ENCODE peak calls at places on chromosomes 6 and 20, in four cellular contexts. L is fibroblast of mammary gland, O is cardiac muscle cell, A is transverse colon. E is an unnamed sample.

GRCh38 chr6:100440935-100441334 is 23.8 kb downstream of the SIM1 start:
- DNase-seq in L (no peak), O (no peak), A (no peak), E (no peak)

GRCh38 chr6:55399331-55399730 is 72.1 kb downstream of the GFRAL start:
- DNase-seq in L (peak), O (no peak), A (no peak), E (peak)

GRCh38 chr6:27472182-27472616 is 706 bp downstream of the ZNF184 start:
- DNase-seq in L (peak), O (peak), A (peak), E (peak)

GRCh38 chr6:106102967-106103727 is 17.0 kb downstream of the PRDM1 start:
- DNase-seq in L (no peak), O (peak), A (no peak), E (no peak)

GRCh38 chr20:1669304-1669703 is 11.7 kb upstream of the SIRPG start:
- DNase-seq in L (peak), O (no peak), A (no peak), E (peak)

GRCh38 chr6:147285087-147285855 is 81.1 kb downstream of the STXBP5 start:
- DNase-seq in L (peak), O (peak), A (no peak), E (peak)

GRCh38 chr20:8129211-8129986 is 2.7 kb upstream of the PLCB1 start:
- DNase-seq in L (no peak), O (no peak), A (no peak), E (peak)

GRCh38 chr20:11003341-11003740 is 329.5 kb upstream of the JAG1 start:
- DNase-seq in L (no peak), O (no peak), A (no peak), E (no peak)

GRCh38 chr6:29414588-29414987 is at the start of gene OR12D1:
- DNase-seq in L (no peak), O (no peak), A (no peak), E (no peak)

GRCh38 chr6:116012966-116013365 is 47.7 kb downstream of the FRK start:
- DNase-seq in L (no peak), O (no peak), A (no peak), E (peak)

GRCh38 chr6:34994693-34995092 is 105.6 kb downstream of the ANKS1A start:
- DNase-seq in L (no peak), O (no peak), A (no peak), E (no peak)

GRCh38 chr6:160730911-160731310 is 28.9 kb downstream of the PLG start:
- DNase-seq in L (no peak), O (peak), A (no peak), E (no peak)

GRCh38 chr20:44633872-44634600 is 17.5 kb downstream of the ADA start:
- DNase-seq in L (no peak), O (no peak), A (no peak), E (no peak)

GRCh38 chr6:111038534-111039252 is 48.6 kb upstream of the SLC16A10 start:
- DNase-seq in L (no peak), O (no peak), A (no peak), E (no peak)

GRCh38 chr6:145044606-145045275 is 690.6 kb downstream of the EPM2A start:
- DNase-seq in L (peak), O (peak), A (no peak), E (peak)

GRCh38 chr6:43494321-43494720 is 15.8 kb downstream of the LRRC73 start:
- DNase-seq in L (no peak), O (no peak), A (no peak), E (no peak)

GRCh38 chr6:155050311-155050710 is 55.2 kb downstream of the TIAM2 start:
- DNase-seq in L (no peak), O (no peak), A (no peak), E (peak)

GRCh38 chr6:69265706-69266105 is 531.1 kb downstream of the LMBRD1 start:
- DNase-seq in L (no peak), O (no peak), A (no peak), E (no peak)

GRCh38 chr6:29516108-29516507 is 28.4 kb upstream of the MAS1L start:
- DNase-seq in L (peak), O (no peak), A (no peak), E (peak)

GRCh38 chr20:25129428-25129827 is 47.5 kb upstream of the VSX1 start:
- DNase-seq in L (no peak), O (no peak), A (no peak), E (no peak)

GRCh38 chr6:111602481-111603404 is 2.9 kb downstream of the TRAF3IP2 start:
- DNase-seq in L (peak), O (peak), A (peak), E (peak)

GRCh38 chr20:36199293-36200257 is 36.7 kb upstream of the AAR2 start:
- DNase-seq in L (peak), O (peak), A (peak), E (peak)

GRCh38 chr6:24991748-24992467 is 56.1 kb upstream of the RIPOR2 start:
- DNase-seq in L (peak), O (peak), A (peak), E (peak)

GRCh38 chr6:140062042-140063041 is 687.9 kb upstream of the CITED2 start:
- DNase-seq in L (peak), O (no peak), A (peak), E (peak)

GRCh38 chr6:169095153-169095552 is 158.5 kb downstream of the THBS2 start:
- DNase-seq in L (peak), O (no peak), A (no peak), E (no peak)

GRCh38 chr6:56417823-56418222 is 170.4 kb upstream of the COL21A1 start:
- DNase-seq in L (no peak), O (no peak), A (no peak), E (no peak)
- TF ChIP-seq CTCF in L (no peak), O (no peak), A (no peak), E (no peak)

GRCh38 chr6:167672738-167673137 is 154.0 kb upstream of the AFDN start:
- DNase-seq in L (no peak), O (no peak), A (no peak), E (no peak)
- H3K4me3 ChIP-seq in L (no peak), O (no peak), A (no peak), E (no peak)

DNA sequence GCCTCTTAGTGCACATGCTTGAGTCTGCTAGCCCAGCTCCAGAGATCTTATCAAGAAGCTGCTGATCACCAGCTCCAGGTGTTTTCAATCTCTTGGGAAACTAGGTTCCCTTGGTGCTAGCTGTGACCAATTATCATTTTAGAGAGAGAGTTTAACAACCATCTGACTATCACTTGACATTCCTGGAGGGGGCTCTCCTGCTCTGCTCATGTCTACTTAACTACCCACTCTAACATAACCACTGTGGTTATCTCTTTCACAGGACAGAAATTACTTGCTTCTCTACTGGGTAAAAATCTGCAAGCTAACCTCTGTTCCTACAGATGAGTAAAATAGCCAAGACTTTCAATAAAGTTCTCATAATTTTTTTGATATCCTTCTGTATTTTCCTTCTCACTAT is 823.4 kb upstream of the GJE1 start:
- DNase-seq in L (peak), O (no peak), A (no peak), E (peak)
- TF ChIP-seq CTCF in L (peak), O (no peak), A (no peak), E (peak)

DNA sequence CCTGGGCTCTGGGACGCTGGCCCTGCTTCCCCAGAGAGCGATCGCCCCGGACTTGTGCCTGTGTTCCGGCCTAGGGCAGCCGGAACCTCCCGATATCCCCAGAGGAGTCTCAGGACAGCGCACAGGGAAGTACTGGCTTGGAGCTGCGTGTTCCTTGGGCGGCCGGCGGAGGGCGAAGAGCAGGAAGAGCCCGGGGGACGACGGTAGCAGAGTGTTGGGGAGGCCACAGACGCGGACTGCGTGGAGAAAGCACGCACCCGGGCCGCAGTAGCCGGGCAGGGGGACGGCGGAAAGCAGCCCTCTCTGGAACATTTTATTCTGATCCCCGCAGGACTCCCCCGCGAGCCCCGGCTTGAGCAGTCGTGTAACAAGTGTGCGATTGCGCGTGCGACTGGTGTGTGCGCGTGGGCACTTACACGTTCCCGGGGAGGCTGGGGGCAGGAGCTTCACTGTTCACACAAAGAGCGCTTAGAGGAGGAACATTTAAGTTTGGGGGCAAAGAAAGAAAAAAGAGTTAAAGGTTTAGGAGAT is 36.1 kb downstream of the NCR2 start:
- DNase-seq in L (peak), O (peak), A (peak), E (peak)
- H3K4me3 ChIP-seq in L (no peak), O (peak), A (no peak), E (peak)

GRCh38 chr6:16512585-16513109 is 248.6 kb downstream of the ATXN1 start:
- DNase-seq in L (no peak), O (no peak), A (no peak), E (no peak)

GRCh38 chr6:16511723-16512584 is 249.3 kb downstream of the ATXN1 start:
- DNase-seq in L (no peak), O (no peak), A (peak), E (no peak)

GRCh38 chr6:16511048-16511660 is 250.1 kb downstream of the ATXN1 start:
- DNase-seq in L (peak), O (peak), A (no peak), E (peak)

GRCh38 chr6:16510245-16510644 is 251.0 kb downstream of the ATXN1 start:
- DNase-seq in L (no peak), O (no peak), A (no peak), E (no peak)

DNA sequence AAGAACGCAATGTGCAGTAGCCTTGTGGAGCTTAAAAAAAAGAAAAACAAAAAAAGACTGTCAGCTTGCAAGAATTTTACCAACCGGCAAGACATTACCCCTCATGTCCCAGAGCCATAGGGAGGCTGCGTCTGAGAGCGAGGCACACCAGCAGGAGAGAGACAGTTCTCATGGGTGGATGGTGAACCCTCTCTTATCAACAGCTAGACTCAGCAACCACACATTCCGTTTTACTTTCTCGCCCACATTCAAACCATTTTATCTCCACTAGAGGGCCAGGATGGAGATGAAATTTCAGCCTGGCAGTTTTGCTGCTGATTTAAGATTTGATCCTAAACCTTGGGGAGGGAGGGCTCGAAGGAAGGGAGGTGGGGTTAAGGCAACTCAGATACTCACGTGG is 247.0 kb downstream of the ATXN1 start:
- DNase-seq in L (peak), O (peak), A (no peak), E (peak)
- TF ChIP-seq CTCF in L (peak), O (peak), A (peak), E (peak)